ENCODE peak calls at places on chromosomes 11 and 22, in eight cellular contexts. T is vagina; Y is PC-3; X is Caco-2; P is fibroblast of lung; M is CD8-positive, alpha-beta memory T cell; L is esophagus muscularis mucosa; A is thoracic aorta. B is an unnamed sample.
A peak's percentile ranks its signal among the peaks of the same experiment; 100 is the strongest.

GRCh38 chr11:3147257-3147619 is 17.9 kb downstream of the OSBPL5 start:
- DNase-seq in T (no peak), Y (no peak), X (no peak), P (peak; percentile 10), M (no peak), L (no peak), A (peak; percentile 43), B (no peak)

GRCh38 chr11:75516886-75517285 is 8.9 kb downstream of the GDPD5 start:
- DNase-seq in T (no peak), Y (no peak), X (no peak), P (no peak), M (no peak), L (no peak), A (no peak), B (no peak)

GRCh38 chr11:7639643-7640025 is 33.7 kb downstream of the CYB5R2 start:
- DNase-seq in T (no peak), Y (no peak), X (no peak), P (no peak), M (no peak), L (no peak), A (no peak), B (peak; percentile 94)

GRCh38 chr11:76648929-76649328 is 21.6 kb downstream of the LRRC32 start:
- DNase-seq in T (no peak), Y (no peak), X (no peak), P (no peak), M (no peak), L (no peak), A (no peak), B (no peak)

GRCh38 chr11:59769086-59769485 is 13.9 kb downstream of the STX3 start:
- DNase-seq in T (no peak), Y (no peak), X (no peak), P (no peak), M (no peak), L (no peak), A (no peak), B (no peak)

GRCh38 chr11:36361901-36362391 is 65.9 kb downstream of the PRR5L start:
- DNase-seq in T (no peak), Y (peak; percentile 40), X (no peak), P (peak; percentile 98), M (no peak), L (no peak), A (no peak), B (no peak)

GRCh38 chr11:9330387-9331384 is 16.3 kb upstream of the TMEM41B start:
- DNase-seq in T (no peak), Y (peak; percentile 90), X (no peak), P (peak; percentile 68), M (no peak), L (no peak), A (no peak), B (no peak)

GRCh38 chr11:130209944-130210854 is 50.6 kb downstream of the ST14 start:
- DNase-seq in T (peak; percentile 79), Y (no peak), X (peak; percentile 27), P (no peak), M (no peak), L (peak; percentile 55), A (no peak), B (no peak)

GRCh38 chr11:316031-316701 is 2.3 kb downstream of the IFITM1 start:
- DNase-seq in T (no peak), Y (no peak), X (no peak), P (no peak), M (no peak), L (no peak), A (no peak), B (peak; percentile 75)

GRCh38 chr11:96567193-96567592 is 177.4 kb downstream of the JRKL start:
- DNase-seq in T (no peak), Y (no peak), X (no peak), P (no peak), M (no peak), L (no peak), A (no peak), B (no peak)

GRCh38 chr11:76669901-76670474 is 559 bp downstream of the LRRC32 start:
- DNase-seq in T (no peak), Y (no peak), X (no peak), P (peak; percentile 89), M (no peak), L (no peak), A (peak; percentile 36), B (peak; percentile 25)

GRCh38 chr22:39292561-39293074 is 26.8 kb downstream of the RPL3 start:
- DNase-seq in T (no peak), Y (peak; percentile 87), X (peak; percentile 82), P (peak; percentile 96), M (no peak), L (peak; percentile 97), A (peak; percentile 80), B (peak; percentile 84)

GRCh38 chr11:2699185-2699530 is 636 bp downstream of the KCNQ1OT1 start:
- DNase-seq in T (no peak), Y (peak; percentile 11), X (peak; percentile 44), P (no peak), M (no peak), L (no peak), A (no peak), B (no peak)

GRCh38 chr11:66068154-66068821 is 1.8 kb upstream of the PACS1 start:
- DNase-seq in T (no peak), Y (peak; percentile 80), X (peak; percentile 79), P (peak; percentile 59), M (peak; percentile 65), L (no peak), A (no peak), B (peak; percentile 79)

GRCh38 chr11:38156495-38157146 is 1558.6 kb upstream of the RAG2 start:
- DNase-seq in T (no peak), Y (no peak), X (no peak), P (no peak), M (no peak), L (no peak), A (no peak), B (no peak)

GRCh38 chr22:41976070-41976901 is 7.0 kb downstream of the SEPTIN3 start:
- DNase-seq in T (no peak), Y (no peak), X (no peak), P (no peak), M (peak; percentile 22), L (no peak), A (no peak), B (peak; percentile 41)

GRCh38 chr22:30234786-30235470 is 11.6 kb downstream of the LIF start:
- DNase-seq in T (no peak), Y (no peak), X (peak; percentile 54), P (peak; percentile 97), M (no peak), L (no peak), A (no peak), B (no peak)

GRCh38 chr22:30238661-30239420 is 7.7 kb downstream of the LIF start:
- DNase-seq in T (no peak), Y (peak; percentile 54), X (peak; percentile 70), P (peak; percentile 89), M (no peak), L (peak; percentile 94), A (no peak), B (peak; percentile 58)

GRCh38 chr22:30238136-30238535 is 8.4 kb downstream of the LIF start:
- DNase-seq in T (no peak), Y (no peak), X (no peak), P (peak; percentile 75), M (no peak), L (no peak), A (no peak), B (no peak)

GRCh38 chr22:30235687-30236170 is 10.8 kb downstream of the LIF start:
- DNase-seq in T (no peak), Y (peak; percentile 91), X (peak; percentile 64), P (peak; percentile 98), M (no peak), L (no peak), A (no peak), B (no peak)

DNA sequence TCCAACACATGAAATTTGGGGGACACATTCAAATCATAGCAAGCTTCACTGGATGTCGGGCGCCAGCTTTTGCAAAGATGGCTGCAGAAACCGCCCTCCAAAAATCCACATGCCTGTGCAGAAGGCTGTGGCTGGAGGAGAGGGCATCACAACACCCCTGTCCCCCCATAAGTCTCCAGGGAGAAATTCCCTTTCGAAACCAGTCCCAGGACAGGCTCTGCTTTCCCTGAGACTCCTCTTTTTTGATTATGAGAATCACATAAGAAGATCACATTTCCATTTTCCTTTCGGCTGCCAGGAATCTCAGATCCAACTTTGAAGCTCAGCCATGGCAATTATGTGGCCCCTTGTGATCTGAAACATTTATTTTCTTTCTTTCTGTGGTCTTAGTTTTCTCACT is 9.7 kb downstream of the LIF start:
- DNase-seq in T (no peak), Y (no peak), X (no peak), P (no peak), M (no peak), L (no peak), A (no peak), B (no peak)
- H3K4me1 ChIP-seq in T (peaks cover 41% of the 10 kb centered on the region), Y (peaks cover 37% of the 10 kb centered on the region), X (peaks cover 52% of the 10 kb centered on the region), P (peaks cover 33% of the 10 kb centered on the region), M (no peaks in the 10 kb centered on the region), L (peaks cover 19% of the 10 kb centered on the region), A (no peaks in the 10 kb centered on the region), B (peaks cover 6% of the 10 kb centered on the region)

GRCh38 chr22:49582671-49583070 is 245.0 kb downstream of the BRD1 start:
- DNase-seq in T (no peak), Y (no peak), X (no peak), P (no peak), M (no peak), L (no peak), A (no peak), B (no peak)

GRCh38 chr22:49577168-49578060 is 250.3 kb downstream of the BRD1 start:
- DNase-seq in T (no peak), Y (no peak), X (peak; percentile 9), P (no peak), M (no peak), L (no peak), A (no peak), B (no peak)

GRCh38 chr22:49583341-49583740 is 244.3 kb downstream of the BRD1 start:
- DNase-seq in T (no peak), Y (no peak), X (peak; percentile 3), P (no peak), M (no peak), L (no peak), A (no peak), B (no peak)

GRCh38 chr22:49582171-49582570 is 245.5 kb downstream of the BRD1 start:
- DNase-seq in T (no peak), Y (no peak), X (no peak), P (no peak), M (no peak), L (no peak), A (no peak), B (no peak)

GRCh38 chr22:49580024-49580423 is 247.6 kb downstream of the BRD1 start:
- DNase-seq in T (no peak), Y (no peak), X (no peak), P (no peak), M (no peak), L (no peak), A (no peak), B (no peak)
- H3K9me3 ChIP-seq in T (no peaks in the 10 kb centered on the region), Y (no peaks in the 10 kb centered on the region), X (peaks cover 4% of the 10 kb centered on the region), P (peaks cover 2% of the 10 kb centered on the region), M (peaks cover 9% of the 10 kb centered on the region), L (peaks cover 8% of the 10 kb centered on the region), A (peaks cover 9% of the 10 kb centered on the region), B (peaks cover 3% of the 10 kb centered on the region)

GRCh38 chr22:25965331-25965730 is 203.9 kb upstream of the SEZ6L start:
- DNase-seq in T (no peak), Y (no peak), X (no peak), P (no peak), M (no peak), L (no peak), A (no peak), B (no peak)
- H3K4me1 ChIP-seq in T (no peaks in the 10 kb centered on the region), Y (no peaks in the 10 kb centered on the region), X (no peaks in the 10 kb centered on the region), P (no peaks in the 10 kb centered on the region), M (no peaks in the 10 kb centered on the region), L (no peaks in the 10 kb centered on the region), A (no peaks in the 10 kb centered on the region), B (no peaks in the 10 kb centered on the region)

GRCh38 chr11:45902452-45903380 is 4.4 kb downstream of the FREY1 start:
- DNase-seq in T (no peak), Y (no peak), X (no peak), P (no peak), M (no peak), L (no peak), A (no peak), B (no peak)
- H3K9me3 ChIP-seq in T (no peaks in the 10 kb centered on the region), Y (no peaks in the 10 kb centered on the region), X (no peaks in the 10 kb centered on the region), P (no peaks in the 10 kb centered on the region), M (no peaks in the 10 kb centered on the region), L (no peaks in the 10 kb centered on the region), A (no peaks in the 10 kb centered on the region), B (no peaks in the 10 kb centered on the region)

B was measured in mucosa of descending colon.